ENCODE peak calls at places on chromosomes 6 and 20, in seven cellular contexts. F is SJSA1, A is mesenchymal stem cell, O is psoas muscle, P is uterus, L is colonic mucosa, K is tibial nerve. M is an unnamed sample.
A peak's percentile ranks its signal among the peaks of the same experiment; 100 is the strongest.

GRCh38 chr6:163457637-163458561 is 43.4 kb downstream of the QKI start:
- DNase-seq in F (peak; percentile 51), A (peak; percentile 92), O (no peak), P (peak; percentile 19), L (no peak), K (no peak), M (no peak)

GRCh38 chr6:130377911-130378310 is 12.1 kb downstream of the TMEM200A start:
- DNase-seq in F (no peak), A (no peak), O (no peak), P (no peak), L (peak; percentile 79), K (no peak), M (no peak)

GRCh38 chr6:3410385-3411360 is 46.2 kb downstream of the SLC22A23 start:
- DNase-seq in F (peak; percentile 76), A (peak; percentile 60), O (peak; percentile 57), P (peak; percentile 55), L (peak; percentile 87), K (no peak), M (no peak)

GRCh38 chr20:53087034-53087777 is 115.0 kb downstream of the TSHZ2 start:
- DNase-seq in F (no peak), A (peak; percentile 40), O (no peak), P (peak; percentile 53), L (no peak), K (no peak), M (no peak)

GRCh38 chr20:38126146-38126912 is 38.7 kb downstream of the TGM2 start:
- DNase-seq in F (peak; percentile 40), A (peak; percentile 54), O (peak; percentile 56), P (peak; percentile 51), L (no peak), K (no peak), M (no peak)

GRCh38 chr20:50918403-50918802 is 12.8 kb downstream of the ADNP start:
- DNase-seq in F (no peak), A (no peak), O (no peak), P (no peak), L (no peak), K (no peak), M (no peak)

GRCh38 chr20:46903937-46904336 is 9.3 kb downstream of the EYA2 start:
- DNase-seq in F (no peak), A (no peak), O (no peak), P (no peak), L (no peak), K (no peak), M (no peak)

GRCh38 chr20:17969884-17970409 is 1.1 kb downstream of the MGME1 start:
- DNase-seq in F (peak; percentile 48), A (no peak), O (peak; percentile 58), P (no peak), L (peak; percentile 60), K (no peak), M (no peak)

GRCh38 chr20:23298926-23299672 is 51.5 kb upstream of the NXT1 start:
- DNase-seq in F (no peak), A (peak; percentile 41), O (no peak), P (no peak), L (no peak), K (no peak), M (no peak)

GRCh38 chr20:19808498-19808897 is 50.4 kb downstream of the RIN2 start:
- DNase-seq in F (no peak), A (no peak), O (no peak), P (no peak), L (no peak), K (no peak), M (no peak)

GRCh38 chr6:158705386-158706126 is 55.7 kb downstream of the SYTL3 start:
- DNase-seq in F (no peak), A (no peak), O (no peak), P (no peak), L (no peak), K (no peak), M (no peak)

GRCh38 chr20:9160341-9160740 is 91.5 kb downstream of the PLCB4 start:
- DNase-seq in F (no peak), A (no peak), O (no peak), P (no peak), L (no peak), K (no peak), M (no peak)

GRCh38 chr6:33173228-33174180 is 18.8 kb downstream of the COL11A2 start:
- DNase-seq in F (no peak), A (no peak), O (no peak), P (no peak), L (no peak), K (no peak), M (no peak)

GRCh38 chr6:161476711-161477110 is 202.8 kb upstream of the AGPAT4 start:
- DNase-seq in F (no peak), A (no peak), O (no peak), P (no peak), L (no peak), K (no peak), M (no peak)

GRCh38 chr6:141169419-141169818 is 963.3 kb upstream of the GJE1 start:
- DNase-seq in F (no peak), A (peak; percentile 41), O (no peak), P (no peak), L (no peak), K (no peak), M (no peak)

GRCh38 chr6:34485321-34486060 is 19.6 kb downstream of the PACSIN1 start:
- DNase-seq in F (no peak), A (no peak), O (no peak), P (no peak), L (no peak), K (no peak), M (no peak)

GRCh38 chr6:13295576-13295975 is 32.8 kb downstream of the TBC1D7 start:
- DNase-seq in F (no peak), A (no peak), O (no peak), P (no peak), L (peak; percentile 4), K (no peak), M (no peak)

GRCh38 chr20:44399446-44399845 is 43.9 kb downstream of the HNF4A start:
- DNase-seq in F (no peak), A (no peak), O (no peak), P (no peak), L (no peak), K (no peak), M (no peak)

GRCh38 chr20:44400671-44401051 is 45.2 kb downstream of the HNF4A start:
- DNase-seq in F (no peak), A (no peak), O (no peak), P (no peak), L (peak; percentile 35), K (no peak), M (no peak)

GRCh38 chr20:44401770-44402390 is 46.4 kb downstream of the HNF4A start:
- DNase-seq in F (no peak), A (no peak), O (no peak), P (no peak), L (no peak), K (no peak), M (no peak)

GRCh38 chr20:44402391-44403193 is 47.1 kb downstream of the HNF4A start:
- DNase-seq in F (no peak), A (no peak), O (no peak), P (no peak), L (peak; percentile 68), K (no peak), M (no peak)

DNA sequence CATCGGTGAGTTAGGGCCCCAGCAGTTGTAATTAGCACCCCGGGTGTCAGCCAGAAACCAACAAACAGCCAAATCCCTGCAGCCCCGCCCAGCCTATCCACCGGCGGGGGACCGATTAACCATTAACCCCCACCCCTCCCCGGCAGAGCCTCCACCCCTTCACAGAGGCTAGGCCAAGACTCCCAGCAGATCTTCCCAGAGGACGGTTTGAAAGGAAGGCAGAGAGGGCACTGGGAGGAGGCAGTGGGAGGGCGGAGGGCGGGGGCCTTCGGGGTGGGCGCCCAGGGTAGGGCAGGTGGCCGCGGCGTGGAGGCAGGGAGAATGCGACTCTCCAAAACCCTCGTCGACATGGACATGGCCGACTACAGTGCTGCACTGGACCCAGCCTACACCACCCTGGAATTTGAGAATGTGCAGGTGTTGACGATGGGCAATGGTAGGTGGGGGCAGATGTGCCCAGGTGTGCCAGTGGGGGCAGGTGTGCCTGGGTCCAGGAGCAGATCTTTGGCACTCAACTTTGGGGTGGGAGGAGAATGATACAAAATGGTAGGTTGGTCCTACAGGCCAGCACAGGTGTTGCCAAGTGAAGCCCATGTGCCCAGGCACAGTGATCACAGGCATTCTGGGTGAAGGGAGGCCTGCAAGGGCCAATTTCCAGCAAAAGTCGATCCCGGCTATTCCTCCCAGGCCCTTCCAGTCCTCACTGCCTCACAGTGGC is 45.7 kb downstream of the HNF4A start:
- DNase-seq in F (no peak), A (no peak), O (no peak), P (no peak), L (peak; percentile 89), K (no peak), M (no peak)
- H3K36me3 ChIP-seq in F (no peaks in the 10 kb centered on the region), A (no peaks in the 10 kb centered on the region), O (no peaks in the 10 kb centered on the region), P (no peaks in the 10 kb centered on the region), L (no peaks in the 10 kb centered on the region), K (no peaks in the 10 kb centered on the region), M (no peaks in the 10 kb centered on the region)

GRCh38 chr6:350371-350770 is 41.2 kb upstream of the IRF4 start:
- DNase-seq in F (no peak), A (no peak), O (no peak), P (no peak), L (no peak), K (no peak), M (no peak)
- H3K4me1 ChIP-seq in F (no peaks in the 10 kb centered on the region), A (peaks cover 4% of the 10 kb centered on the region), O (no peaks in the 10 kb centered on the region), P (no peaks in the 10 kb centered on the region), L (no peaks in the 10 kb centered on the region), K (no peaks in the 10 kb centered on the region), M (peaks cover 12% of the 10 kb centered on the region)

GRCh38 chr6:11043961-11044711 is at the start of gene ELOVL2:
- DNase-seq in F (peak; percentile 62), A (peak; percentile 79), O (peak; percentile 57), P (no peak), L (no peak), K (no peak), M (peak; percentile 47)

GRCh38 chr6:11042025-11042749 is 1.9 kb downstream of the ELOVL2 start:
- DNase-seq in F (no peak), A (peak; percentile 26), O (no peak), P (no peak), L (no peak), K (no peak), M (no peak)

GRCh38 chr6:11043552-11043960 is 549 bp downstream of the ELOVL2 start:
- DNase-seq in F (no peak), A (no peak), O (no peak), P (no peak), L (no peak), K (no peak), M (no peak)

GRCh38 chr6:11044712-11045167 is 635 bp upstream of the ELOVL2 start:
- DNase-seq in F (no peak), A (no peak), O (no peak), P (no peak), L (no peak), K (no peak), M (no peak)

GRCh38 chr6:11042750-11043551 is 1.2 kb downstream of the ELOVL2 start:
- DNase-seq in F (no peak), A (peak; percentile 72), O (no peak), P (no peak), L (no peak), K (no peak), M (no peak)
- H3K27ac ChIP-seq in F (no peak overlapping the region), A (no peak overlapping the region), O (no peak overlapping the region), P (no peak overlapping the region), L (no peak overlapping the region), K (no peak overlapping the region), M (peak overlapping the region; percentile 52)

DNA sequence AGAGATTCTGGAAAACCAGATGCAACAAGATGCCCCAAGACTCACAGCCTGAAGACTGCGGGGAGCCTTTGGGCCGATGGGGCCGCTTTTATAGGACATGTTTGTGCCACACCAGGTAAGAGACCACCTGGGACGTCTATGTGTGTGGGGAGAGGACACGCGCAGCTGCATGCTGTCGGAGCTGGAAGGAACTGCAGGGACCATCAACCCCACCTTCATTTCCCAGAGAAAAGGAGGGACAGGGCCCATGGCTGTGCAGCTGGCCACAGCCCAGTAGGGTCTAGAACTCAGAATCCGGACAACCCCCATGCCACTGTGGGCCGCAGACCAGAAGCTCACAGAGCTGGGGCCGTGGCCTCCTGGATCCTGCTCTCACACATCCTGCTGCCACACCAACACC is 100.3 kb upstream of the MPC1 start:
- DNase-seq in F (no peak), A (no peak), O (peak; percentile 19), P (no peak), L (no peak), K (no peak), M (peak; percentile 12)
- H3K36me3 ChIP-seq in F (no peaks in the 10 kb centered on the region), A (peaks cover 16% of the 10 kb centered on the region), O (peaks cover 58% of the 10 kb centered on the region), P (no peaks in the 10 kb centered on the region), L (no peaks in the 10 kb centered on the region), K (peaks cover 86% of the 10 kb centered on the region), M (peaks cover 63% of the 10 kb centered on the region)

M was measured in left ventricle myocardium inferior.